ENCODE peak calls at places on chromosomes 16 and 17, in nine cellular contexts. One of them, this sample, is unnamed. For H3K9me3 and H3K79me2, the result is how much of the 10 kb centered on the place peaks cover.

GRCh38 chr16:79845006-79845733 is 244.6 kb upstream of the MAF start:
- DNase-seq in neural progenitor cell: no peak
- DNase-seq in fibroblast of lung: no peak
- DNase-seq in astrocyte: no peak
- DNase-seq in mammary epithelial cell: no peak
- DNase-seq in OCI-LY7: peak
- DNase-seq in hepatocyte: no peak
- DNase-seq in GM23248: no peak
- DNase-seq in HCT116: no peak
- DNase-seq in this sample: peak

GRCh38 chr17:10792156-10792555 is 11.7 kb downstream of the TMEM238L start:
- DNase-seq in neural progenitor cell: no peak
- DNase-seq in fibroblast of lung: no peak
- DNase-seq in astrocyte: no peak
- DNase-seq in mammary epithelial cell: peak
- DNase-seq in OCI-LY7: no peak
- DNase-seq in hepatocyte: no peak
- DNase-seq in GM23248: no peak
- DNase-seq in HCT116: no peak
- DNase-seq in this sample: no peak

GRCh38 chr17:47857551-47858410 is 6.8 kb upstream of the SP6 start:
- DNase-seq in neural progenitor cell: no peak
- DNase-seq in fibroblast of lung: no peak
- DNase-seq in astrocyte: no peak
- DNase-seq in mammary epithelial cell: no peak
- DNase-seq in OCI-LY7: no peak
- DNase-seq in hepatocyte: no peak
- DNase-seq in GM23248: no peak
- DNase-seq in HCT116: no peak
- DNase-seq in this sample: no peak

GRCh38 chr16:69847643-69848042 is 85.5 kb downstream of the WWP2 start:
- DNase-seq in neural progenitor cell: no peak
- DNase-seq in fibroblast of lung: no peak
- DNase-seq in astrocyte: no peak
- DNase-seq in mammary epithelial cell: no peak
- DNase-seq in OCI-LY7: no peak
- DNase-seq in hepatocyte: no peak
- DNase-seq in GM23248: no peak
- DNase-seq in HCT116: no peak
- DNase-seq in this sample: no peak

GRCh38 chr16:4763791-4764190 is 3.2 kb downstream of the ZNF500 start:
- DNase-seq in neural progenitor cell: no peak
- DNase-seq in fibroblast of lung: no peak
- DNase-seq in astrocyte: no peak
- DNase-seq in mammary epithelial cell: no peak
- DNase-seq in OCI-LY7: no peak
- DNase-seq in hepatocyte: no peak
- DNase-seq in GM23248: no peak
- DNase-seq in HCT116: no peak
- DNase-seq in this sample: no peak

GRCh38 chr16:62829615-62830014 is 793.4 kb upstream of the CDH8 start:
- DNase-seq in neural progenitor cell: no peak
- DNase-seq in fibroblast of lung: no peak
- DNase-seq in astrocyte: no peak
- DNase-seq in mammary epithelial cell: no peak
- DNase-seq in OCI-LY7: no peak
- DNase-seq in hepatocyte: no peak
- DNase-seq in GM23248: no peak
- DNase-seq in HCT116: no peak
- DNase-seq in this sample: no peak

GRCh38 chr16:79598341-79599181 is 2.0 kb downstream of the MAF start:
- DNase-seq in neural progenitor cell: peak
- DNase-seq in fibroblast of lung: peak
- DNase-seq in astrocyte: peak
- DNase-seq in mammary epithelial cell: peak
- DNase-seq in OCI-LY7: no peak
- DNase-seq in hepatocyte: peak
- DNase-seq in GM23248: peak
- DNase-seq in HCT116: no peak
- DNase-seq in this sample: peak

GRCh38 chr17:36133629-36134259 is 30.1 kb downstream of the CCL4 start:
- DNase-seq in neural progenitor cell: no peak
- DNase-seq in fibroblast of lung: no peak
- DNase-seq in astrocyte: no peak
- DNase-seq in mammary epithelial cell: no peak
- DNase-seq in OCI-LY7: no peak
- DNase-seq in hepatocyte: peak
- DNase-seq in GM23248: peak
- DNase-seq in HCT116: no peak
- DNase-seq in this sample: no peak

GRCh38 chr17:27549251-27549919 is 81.6 kb upstream of the LGALS9 start:
- DNase-seq in neural progenitor cell: no peak
- DNase-seq in fibroblast of lung: no peak
- DNase-seq in astrocyte: no peak
- DNase-seq in mammary epithelial cell: no peak
- DNase-seq in OCI-LY7: no peak
- DNase-seq in hepatocyte: no peak
- DNase-seq in GM23248: no peak
- DNase-seq in HCT116: no peak
- DNase-seq in this sample: no peak

GRCh38 chr17:45908460-45908859 is 14.1 kb downstream of the MAPT start:
- DNase-seq in neural progenitor cell: no peak
- DNase-seq in fibroblast of lung: no peak
- DNase-seq in astrocyte: no peak
- DNase-seq in mammary epithelial cell: no peak
- DNase-seq in OCI-LY7: no peak
- DNase-seq in hepatocyte: no peak
- DNase-seq in GM23248: no peak
- DNase-seq in HCT116: no peak
- DNase-seq in this sample: no peak

GRCh38 chr16:23557779-23558330 is 328 bp downstream of the UBFD1 start:
- DNase-seq in neural progenitor cell: no peak
- DNase-seq in fibroblast of lung: peak
- DNase-seq in astrocyte: peak
- DNase-seq in mammary epithelial cell: no peak
- DNase-seq in OCI-LY7: no peak
- DNase-seq in hepatocyte: peak
- DNase-seq in GM23248: peak
- DNase-seq in HCT116: no peak
- DNase-seq in this sample: no peak

GRCh38 chr17:8163978-8164814 is 1.4 kb upstream of the VAMP2 start:
- DNase-seq in neural progenitor cell: no peak
- DNase-seq in fibroblast of lung: peak
- DNase-seq in astrocyte: peak
- DNase-seq in mammary epithelial cell: no peak
- DNase-seq in OCI-LY7: peak
- DNase-seq in hepatocyte: peak
- DNase-seq in GM23248: peak
- DNase-seq in HCT116: no peak
- DNase-seq in this sample: peak

GRCh38 chr17:7560172-7561027 is 1.3 kb upstream of the SENP3 start:
- DNase-seq in neural progenitor cell: peak
- DNase-seq in fibroblast of lung: peak
- DNase-seq in astrocyte: peak
- DNase-seq in mammary epithelial cell: peak
- DNase-seq in OCI-LY7: peak
- DNase-seq in hepatocyte: peak
- DNase-seq in GM23248: peak
- DNase-seq in HCT116: no peak
- DNase-seq in this sample: no peak

GRCh38 chr17:13544292-13544691 is 57.4 kb downstream of the HS3ST3A1 start:
- DNase-seq in neural progenitor cell: no peak
- DNase-seq in fibroblast of lung: peak
- DNase-seq in astrocyte: peak
- DNase-seq in mammary epithelial cell: peak
- DNase-seq in OCI-LY7: no peak
- DNase-seq in hepatocyte: peak
- DNase-seq in GM23248: peak
- DNase-seq in HCT116: no peak
- DNase-seq in this sample: no peak

GRCh38 chr16:84739349-84740124 is 39.7 kb downstream of the USP10 start:
- DNase-seq in neural progenitor cell: no peak
- DNase-seq in fibroblast of lung: peak
- DNase-seq in astrocyte: peak
- DNase-seq in mammary epithelial cell: peak
- DNase-seq in OCI-LY7: no peak
- DNase-seq in hepatocyte: no peak
- DNase-seq in GM23248: peak
- DNase-seq in HCT116: no peak
- DNase-seq in this sample: no peak

GRCh38 chr17:18038149-18038850 is 668 bp downstream of the ATPAF2 start:
- DNase-seq in neural progenitor cell: no peak
- DNase-seq in fibroblast of lung: no peak
- DNase-seq in astrocyte: peak
- DNase-seq in mammary epithelial cell: peak
- DNase-seq in OCI-LY7: peak
- DNase-seq in hepatocyte: no peak
- DNase-seq in GM23248: peak
- DNase-seq in HCT116: no peak
- DNase-seq in this sample: no peak

GRCh38 chr17:62658136-62658535 is 30.7 kb downstream of the MRC2 start:
- DNase-seq in neural progenitor cell: no peak
- DNase-seq in fibroblast of lung: no peak
- DNase-seq in astrocyte: no peak
- DNase-seq in mammary epithelial cell: no peak
- DNase-seq in OCI-LY7: no peak
- DNase-seq in hepatocyte: no peak
- DNase-seq in GM23248: no peak
- DNase-seq in HCT116: no peak
- DNase-seq in this sample: no peak

GRCh38 chr17:29090746-29091395 is 47.9 kb downstream of the PIPOX start:
- DNase-seq in neural progenitor cell: peak
- DNase-seq in fibroblast of lung: no peak
- DNase-seq in astrocyte: no peak
- DNase-seq in mammary epithelial cell: no peak
- DNase-seq in OCI-LY7: no peak
- DNase-seq in hepatocyte: no peak
- DNase-seq in GM23248: no peak
- DNase-seq in HCT116: no peak
- DNase-seq in this sample: no peak

GRCh38 chr17:20010099-20010863 is 1.1 kb downstream of the SPECC1 start:
- DNase-seq in neural progenitor cell: peak
- DNase-seq in fibroblast of lung: peak
- DNase-seq in astrocyte: peak
- DNase-seq in mammary epithelial cell: peak
- DNase-seq in OCI-LY7: no peak
- DNase-seq in hepatocyte: peak
- DNase-seq in GM23248: peak
- DNase-seq in HCT116: peak
- DNase-seq in this sample: no peak

GRCh38 chr16:48126801-48127644 is 28.8 kb downstream of the ABCC12 start:
- DNase-seq in neural progenitor cell: no peak
- DNase-seq in fibroblast of lung: peak
- DNase-seq in astrocyte: peak
- DNase-seq in mammary epithelial cell: peak
- DNase-seq in OCI-LY7: no peak
- DNase-seq in hepatocyte: peak
- DNase-seq in GM23248: peak
- DNase-seq in HCT116: no peak
- DNase-seq in this sample: no peak

DNA sequence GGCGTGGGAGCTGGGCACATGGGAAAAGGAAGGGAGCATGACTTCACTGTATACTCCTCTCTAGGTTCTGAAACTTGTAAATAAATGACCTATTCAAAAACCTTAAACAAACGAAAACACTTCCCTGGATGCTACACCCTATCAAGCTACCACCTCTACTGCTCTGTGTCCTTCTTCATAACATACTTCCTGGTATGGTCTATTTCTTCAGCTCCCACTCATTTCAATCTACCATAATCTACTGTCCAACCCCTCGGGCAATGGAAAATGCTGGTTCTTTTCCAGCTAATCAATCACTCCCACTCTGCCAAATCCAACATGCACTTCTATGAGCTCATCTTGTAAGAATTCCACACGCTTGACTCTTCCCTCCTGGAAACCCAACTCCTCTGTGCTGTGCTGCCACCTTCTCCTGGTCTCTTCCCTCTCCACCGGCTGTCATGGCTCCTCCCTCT is 42.4 kb downstream of the AMFR start:
- DNase-seq in neural progenitor cell: no peak
- DNase-seq in fibroblast of lung: peak
- DNase-seq in astrocyte: peak
- DNase-seq in mammary epithelial cell: peak
- DNase-seq in OCI-LY7: no peak
- DNase-seq in hepatocyte: no peak
- DNase-seq in GM23248: peak
- DNase-seq in HCT116: no peak
- DNase-seq in this sample: no peak
- H3K9me3 ChIP-seq in neural progenitor cell: under half
- H3K9me3 ChIP-seq in fibroblast of lung: under half
- H3K9me3 ChIP-seq in astrocyte: under half
- H3K9me3 ChIP-seq in mammary epithelial cell: under half
- H3K9me3 ChIP-seq in OCI-LY7: under half
- H3K9me3 ChIP-seq in hepatocyte: under half
- H3K9me3 ChIP-seq in GM23248: under half
- H3K9me3 ChIP-seq in HCT116: under half
- H3K9me3 ChIP-seq in this sample: under half

GRCh38 chr16:56741399-56741798 is 11.5 kb downstream of the NUP93 start:
- DNase-seq in neural progenitor cell: no peak
- DNase-seq in fibroblast of lung: no peak
- DNase-seq in astrocyte: no peak
- DNase-seq in mammary epithelial cell: no peak
- DNase-seq in OCI-LY7: no peak
- DNase-seq in hepatocyte: no peak
- DNase-seq in GM23248: no peak
- DNase-seq in HCT116: no peak
- DNase-seq in this sample: no peak
- H3K79me2 ChIP-seq in neural progenitor cell: half or more
- H3K79me2 ChIP-seq in fibroblast of lung: under half
- H3K79me2 ChIP-seq in astrocyte: half or more
- H3K79me2 ChIP-seq in mammary epithelial cell: half or more
- H3K79me2 ChIP-seq in OCI-LY7: half or more
- H3K79me2 ChIP-seq in hepatocyte: under half
- H3K79me2 ChIP-seq in GM23248: half or more
- H3K79me2 ChIP-seq in HCT116: half or more
- H3K79me2 ChIP-seq in this sample: half or more

GRCh38 chr17:74086992-74087391 is 116.5 kb upstream of the RPL38 start:
- DNase-seq in neural progenitor cell: no peak
- DNase-seq in fibroblast of lung: no peak
- DNase-seq in astrocyte: no peak
- DNase-seq in mammary epithelial cell: no peak
- DNase-seq in OCI-LY7: no peak
- DNase-seq in hepatocyte: no peak
- DNase-seq in GM23248: no peak
- DNase-seq in HCT116: no peak
- DNase-seq in this sample: no peak
- H3K4me3 ChIP-seq in neural progenitor cell: no peak
- H3K4me3 ChIP-seq in fibroblast of lung: no peak
- H3K4me3 ChIP-seq in astrocyte: no peak
- H3K4me3 ChIP-seq in mammary epithelial cell: no peak
- H3K4me3 ChIP-seq in OCI-LY7: no peak
- H3K4me3 ChIP-seq in hepatocyte: no peak
- H3K4me3 ChIP-seq in GM23248: no peak
- H3K4me3 ChIP-seq in HCT116: no peak
- H3K4me3 ChIP-seq in this sample: no peak

DNA sequence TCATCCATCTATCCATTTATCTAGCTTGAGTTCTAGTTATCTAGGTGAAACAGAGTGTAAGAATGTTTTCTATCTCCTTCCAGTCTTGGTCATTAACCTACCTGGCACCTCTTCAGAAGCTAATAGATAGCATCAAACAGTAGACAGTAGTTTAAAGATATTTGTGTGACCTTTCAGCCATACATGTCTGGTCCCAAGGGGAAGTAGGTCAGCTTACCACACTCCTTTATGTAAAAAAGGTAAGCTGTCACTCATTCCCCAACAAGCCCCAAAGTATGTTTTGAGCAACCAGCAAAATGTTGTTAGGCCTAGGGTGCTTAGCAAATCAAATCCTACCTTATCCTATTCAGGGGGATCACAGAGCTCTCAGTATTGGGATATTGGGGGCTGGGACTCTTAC is 3.5 kb downstream of the KRT33B start:
- DNase-seq in neural progenitor cell: no peak
- DNase-seq in fibroblast of lung: no peak
- DNase-seq in astrocyte: no peak
- DNase-seq in mammary epithelial cell: no peak
- DNase-seq in OCI-LY7: no peak
- DNase-seq in hepatocyte: no peak
- DNase-seq in GM23248: no peak
- DNase-seq in HCT116: no peak
- DNase-seq in this sample: no peak
- H3K9me3 ChIP-seq in neural progenitor cell: under half
- H3K9me3 ChIP-seq in fibroblast of lung: under half
- H3K9me3 ChIP-seq in astrocyte: under half
- H3K9me3 ChIP-seq in mammary epithelial cell: under half
- H3K9me3 ChIP-seq in OCI-LY7: under half
- H3K9me3 ChIP-seq in hepatocyte: under half
- H3K9me3 ChIP-seq in GM23248: under half
- H3K9me3 ChIP-seq in HCT116: under half
- H3K9me3 ChIP-seq in this sample: under half

This sample was measured in DND-41.